ENCODE peak calls at places on chromosomes 6 and 20, in seven cellular contexts. D, M, F, G, T, V and J are unnamed samples.

GRCh38 chr20:11585752-11586352 is 331.8 kb upstream of the BTBD3 start:
- DNase-seq in D (no peak), M (peak), F (no peak), G (no peak), T (no peak), V (peak), J (peak)

GRCh38 chr6:149856256-149856994 is 7.7 kb downstream of the LRP11 start:
- DNase-seq in D (no peak), M (no peak), F (no peak), G (no peak), T (no peak), V (no peak), J (peak)

GRCh38 chr20:4856022-4856755 is 134.5 kb downstream of the PRND start:
- DNase-seq in D (no peak), M (no peak), F (no peak), G (no peak), T (no peak), V (no peak), J (no peak)

GRCh38 chr20:2771631-2772080 is 28.8 kb downstream of the CPXM1 start:
- DNase-seq in D (no peak), M (peak), F (no peak), G (no peak), T (no peak), V (no peak), J (no peak)

GRCh38 chr6:136158398-136158797 is 91.7 kb downstream of the MTFR2 start:
- DNase-seq in D (no peak), M (no peak), F (no peak), G (no peak), T (peak), V (no peak), J (peak)

GRCh38 chr6:164344801-164345291 is 930.3 kb downstream of the QKI start:
- DNase-seq in D (no peak), M (peak), F (no peak), G (no peak), T (no peak), V (no peak), J (no peak)

GRCh38 chr6:15137086-15137485 is 108.8 kb upstream of the JARID2 start:
- DNase-seq in D (no peak), M (no peak), F (no peak), G (no peak), T (no peak), V (no peak), J (no peak)

GRCh38 chr6:39335780-39336541 is 13.5 kb upstream of the KCNK16 start:
- DNase-seq in D (no peak), M (no peak), F (no peak), G (no peak), T (no peak), V (peak), J (peak)

GRCh38 chr6:150813993-150814359 is 51.5 kb upstream of the MTHFD1L start:
- DNase-seq in D (no peak), M (peak), F (no peak), G (no peak), T (no peak), V (no peak), J (peak)

GRCh38 chr20:18628330-18628941 is 40.6 kb downstream of the DTD1 start:
- DNase-seq in D (peak), M (no peak), F (peak), G (peak), T (no peak), V (no peak), J (no peak)

GRCh38 chr6:161132384-161132783 is 140.8 kb downstream of the MAP3K4 start:
- DNase-seq in D (peak), M (no peak), F (no peak), G (no peak), T (no peak), V (no peak), J (no peak)

GRCh38 chr20:24917797-24918578 is 31.1 kb upstream of the CST7 start:
- DNase-seq in D (peak), M (peak), F (peak), G (peak), T (peak), V (peak), J (peak)

GRCh38 chr6:170459451-170459850 is 93.7 kb downstream of the PSMB1 start:
- DNase-seq in D (no peak), M (peak), F (peak), G (no peak), T (peak), V (peak), J (peak)

DNA sequence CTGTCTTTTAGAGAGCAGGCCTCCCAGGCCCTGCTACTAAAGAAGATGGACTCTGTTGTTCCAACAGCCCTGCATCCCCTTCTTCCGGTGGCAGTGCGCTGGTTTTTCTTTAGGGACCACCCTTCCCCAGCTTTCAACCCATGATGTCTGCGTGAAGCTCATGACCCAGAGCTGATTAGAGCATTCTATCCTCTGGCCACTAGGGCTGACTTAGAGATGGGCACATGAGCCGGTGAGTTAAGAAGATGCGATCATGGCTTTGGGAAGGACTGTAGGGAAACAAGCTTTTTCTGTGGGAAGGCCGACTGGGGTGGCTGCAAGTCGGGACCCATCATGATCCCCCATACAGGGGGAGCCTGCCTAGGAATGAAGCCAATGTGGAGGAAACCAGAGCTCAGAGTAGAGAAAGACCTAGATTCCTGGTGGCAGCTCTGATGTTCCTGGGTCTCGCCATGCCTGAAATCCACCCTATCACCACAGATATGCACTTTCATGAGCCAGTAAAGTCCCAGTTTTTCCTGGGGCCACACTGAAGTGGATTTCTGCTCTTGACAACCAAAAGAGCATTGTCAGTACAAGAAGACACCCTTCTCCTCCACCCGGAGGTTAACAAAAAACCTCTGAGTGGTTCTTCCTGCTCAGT is 29.1 kb upstream of the STX16 start:
- DNase-seq in D (no peak), M (no peak), F (no peak), G (no peak), T (no peak), V (no peak), J (no peak)
- TF ChIP-seq CTCF in D (no peak), M (peak), F (no peak), G (no peak), T (no peak), V (peak), J (peak)

GRCh38 chr6:26029857-26030653 is 57.2 kb upstream of the HFE start:
- DNase-seq in D (no peak), M (no peak), F (no peak), G (no peak), T (no peak), V (no peak), J (no peak)
- H3K4me3 ChIP-seq in D (no peak), M (no peak), F (no peak), G (no peak), T (no peak), V (no peak), J (no peak)

DNA sequence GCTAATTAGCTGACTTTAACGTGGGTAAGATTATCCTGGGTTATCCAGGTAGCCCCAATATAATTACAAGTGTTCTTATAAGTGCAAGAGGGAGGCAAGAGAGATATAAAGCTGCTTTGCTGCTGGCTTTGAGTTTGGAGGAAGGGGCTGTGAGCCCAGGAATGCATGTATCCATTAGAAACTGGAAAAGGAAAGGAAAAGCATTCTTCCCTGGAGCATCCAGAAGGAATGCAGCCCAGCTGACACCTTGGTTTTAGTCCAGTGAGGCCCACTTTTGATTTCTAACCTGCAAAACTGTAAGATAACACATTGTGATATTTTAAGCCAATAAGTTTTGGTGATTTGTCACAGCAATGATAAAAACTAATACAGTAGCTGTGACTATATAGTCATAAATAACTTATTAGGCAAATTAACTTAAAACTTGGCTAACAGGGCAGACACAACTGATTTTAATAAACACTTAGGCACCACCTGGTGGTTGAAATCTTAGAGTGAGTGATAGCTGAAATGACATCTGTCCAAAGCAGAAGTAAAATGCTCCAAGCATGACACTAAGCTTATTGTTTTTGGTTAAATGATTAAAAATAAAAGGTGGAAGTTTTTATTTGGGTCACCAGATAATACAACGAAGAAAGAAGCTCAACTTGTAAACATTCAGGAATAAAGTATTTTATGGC is 35.6 kb downstream of the ADGRF4 start:
- DNase-seq in D (no peak), M (no peak), F (no peak), G (no peak), T (no peak), V (no peak), J (no peak)
- TF ChIP-seq CTCF in D (peak), M (no peak), F (peak), G (peak), T (peak), V (peak), J (peak)

GRCh38 chr6:28107506-28107905 is 16.9 kb upstream of the ZSCAN16 start:
- DNase-seq in D (no peak), M (no peak), F (no peak), G (no peak), T (no peak), V (no peak), J (no peak)

GRCh38 chr6:28117386-28118050 is 6.9 kb upstream of the ZSCAN16 start:
- DNase-seq in D (no peak), M (no peak), F (no peak), G (no peak), T (no peak), V (no peak), J (no peak)

GRCh38 chr6:28115799-28116198 is 8.6 kb upstream of the ZSCAN16 start:
- DNase-seq in D (no peak), M (no peak), F (no peak), G (no peak), T (no peak), V (no peak), J (no peak)

DNA sequence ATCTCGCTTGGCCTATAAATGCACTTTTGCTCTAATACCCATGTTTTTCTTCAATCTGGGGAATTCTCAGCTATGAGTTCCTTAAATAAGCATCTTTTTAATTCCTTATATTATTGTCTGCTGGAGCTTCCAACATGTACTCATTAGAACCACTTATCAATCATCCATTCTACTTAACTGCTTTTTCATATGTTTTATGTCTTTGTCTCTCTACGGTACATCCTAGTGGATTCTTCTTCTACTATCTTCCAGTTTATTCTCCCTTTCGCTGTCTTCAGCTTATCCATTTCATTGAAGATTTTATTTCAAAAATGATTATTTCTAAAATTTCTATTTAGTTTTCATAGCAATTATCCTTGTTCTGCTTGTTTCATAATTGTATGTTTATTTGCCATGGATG is 12.4 kb upstream of the ZSCAN16 start:
- DNase-seq in D (no peak), M (no peak), F (no peak), G (no peak), T (no peak), V (no peak), J (no peak)
- H3K4me3 ChIP-seq in D (no peak), M (no peak), F (no peak), G (no peak), T (no peak), V (no peak), J (no peak)

GRCh38 chr20:57037689-57038088 is 228.8 kb downstream of the BMP7 start:
- DNase-seq in D (no peak), M (no peak), F (no peak), G (no peak), T (no peak), V (no peak), J (no peak)
- TF ChIP-seq CTCF in D (no peak), M (no peak), F (no peak), G (no peak), T (no peak), V (no peak), J (no peak)